ENCODE peak calls at places on chromosome 2, in seven cellular contexts. M, F, G, O, Q, B and V are unnamed samples.

GRCh38 chr2:28717339-28717758 is 34.3 kb upstream of the PPP1CB start:
- DNase-seq in M (no peak), F (no peak), G (no peak), O (peak), Q (peak), B (peak), V (no peak)

GRCh38 chr2:53209679-53210473 is 557.7 kb upstream of the CHAC2 start:
- DNase-seq in M (no peak), F (no peak), G (no peak), O (no peak), Q (no peak), B (no peak), V (no peak)

GRCh38 chr2:121219866-121220265 is 65.1 kb downstream of the TFCP2L1 start:
- DNase-seq in M (no peak), F (no peak), G (no peak), O (no peak), Q (no peak), B (no peak), V (no peak)

GRCh38 chr2:174728096-174728495 is 36.2 kb downstream of the CHRNA1 start:
- DNase-seq in M (no peak), F (no peak), G (no peak), O (no peak), Q (no peak), B (no peak), V (no peak)

GRCh38 chr2:201698588-201699226 is at the start of gene MPP4:
- DNase-seq in M (no peak), F (no peak), G (no peak), O (peak), Q (no peak), B (peak), V (no peak)

GRCh38 chr2:172288603-172289002 is 138.8 kb upstream of the ITGA6 start:
- DNase-seq in M (no peak), F (no peak), G (no peak), O (peak), Q (peak), B (no peak), V (peak)

GRCh38 chr2:12931211-12931844 is 214.6 kb downstream of the TRIB2 start:
- DNase-seq in M (peak), F (peak), G (peak), O (peak), Q (no peak), B (peak), V (no peak)

GRCh38 chr2:118278046-118278445 is 189.8 kb downstream of the INSIG2 start:
- DNase-seq in M (no peak), F (no peak), G (no peak), O (no peak), Q (no peak), B (no peak), V (no peak)

GRCh38 chr2:218811382-218811781 is 20.2 kb downstream of the PRKAG3 start:
- DNase-seq in M (no peak), F (no peak), G (no peak), O (peak), Q (no peak), B (no peak), V (no peak)

GRCh38 chr2:107278672-107279071 is 392.7 kb upstream of the ST6GAL2 start:
- DNase-seq in M (no peak), F (peak), G (no peak), O (no peak), Q (no peak), B (no peak), V (no peak)

GRCh38 chr2:195160959-195161358 is 496.1 kb upstream of the SLC39A10 start:
- DNase-seq in M (no peak), F (no peak), G (no peak), O (no peak), Q (no peak), B (no peak), V (no peak)

GRCh38 chr2:191637182-191638078 is 40.5 kb upstream of the NABP1 start:
- DNase-seq in M (peak), F (no peak), G (no peak), O (peak), Q (no peak), B (peak), V (no peak)

GRCh38 chr2:2860583-2861300 is 516.9 kb downstream of the EIPR1 start:
- DNase-seq in M (no peak), F (no peak), G (no peak), O (no peak), Q (no peak), B (no peak), V (no peak)

GRCh38 chr2:31515586-31515985 is 65.2 kb downstream of the SRD5A2 start:
- DNase-seq in M (no peak), F (no peak), G (no peak), O (no peak), Q (no peak), B (no peak), V (no peak)

GRCh38 chr2:127586746-127587295 is 51.3 kb downstream of the MYO7B start:
- DNase-seq in M (no peak), F (no peak), G (no peak), O (no peak), Q (no peak), B (no peak), V (no peak)

GRCh38 chr2:169732583-169733358 is 861 bp upstream of the KLHL23 start:
- DNase-seq in M (peak), F (no peak), G (no peak), O (no peak), Q (no peak), B (no peak), V (no peak)

GRCh38 chr2:25996844-25997243 is 14.5 kb upstream of the KIF3C start:
- DNase-seq in M (no peak), F (no peak), G (no peak), O (peak), Q (no peak), B (no peak), V (no peak)

GRCh38 chr2:143284087-143284675 is 155.0 kb downstream of the ARHGAP15 start:
- DNase-seq in M (peak), F (peak), G (peak), O (peak), Q (peak), B (peak), V (no peak)

GRCh38 chr2:130850788-130851623 is 14.3 kb downstream of the ARHGEF4 start:
- DNase-seq in M (no peak), F (no peak), G (no peak), O (no peak), Q (no peak), B (no peak), V (no peak)

DNA sequence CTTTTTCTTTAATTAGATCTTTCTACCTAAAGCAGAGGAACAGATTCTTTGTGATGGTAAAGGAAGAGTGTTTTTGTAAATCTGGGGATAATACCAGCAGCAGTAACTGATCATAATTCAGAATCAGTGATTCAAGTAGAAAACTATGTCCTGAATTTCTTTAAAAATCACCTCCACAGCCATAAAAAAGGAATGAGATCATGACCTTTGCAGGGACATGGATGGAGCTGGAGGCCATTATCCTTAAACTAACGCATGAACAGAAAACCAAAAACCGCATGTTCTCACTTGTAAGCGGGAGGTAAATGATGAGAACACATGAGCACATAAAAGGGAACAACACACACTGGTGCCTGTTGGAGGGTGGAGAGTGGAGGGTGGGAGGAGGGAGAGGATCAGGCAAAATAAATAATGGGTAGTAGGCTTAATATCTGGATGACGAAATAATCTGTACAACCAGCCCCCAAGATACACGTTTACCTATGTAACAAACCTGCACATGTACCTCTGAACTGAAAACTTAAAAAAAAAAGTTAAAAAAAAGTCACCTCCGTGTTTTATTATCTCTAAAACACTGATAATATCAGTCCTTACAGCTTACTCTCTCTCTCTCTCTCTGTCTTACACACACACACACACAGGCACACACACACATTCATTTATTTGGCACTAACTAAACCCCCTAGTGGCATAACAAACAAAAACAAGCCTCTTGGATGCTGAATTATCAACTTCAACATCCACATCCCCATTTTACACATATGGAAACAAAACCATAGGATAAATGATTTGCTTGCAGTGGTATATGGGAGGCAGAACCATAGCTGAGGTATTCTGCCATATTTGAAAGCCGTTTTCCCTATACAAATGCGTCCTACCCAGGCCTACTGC is 1.4 kb downstream of the TM4SF20 start:
- DNase-seq in M (no peak), F (no peak), G (no peak), O (no peak), Q (no peak), B (peak), V (no peak)
- TF ChIP-seq CTCF in M (peak), F (no peak), G (peak), O (no peak), Q (peak), B (peak), V (no peak)

DNA sequence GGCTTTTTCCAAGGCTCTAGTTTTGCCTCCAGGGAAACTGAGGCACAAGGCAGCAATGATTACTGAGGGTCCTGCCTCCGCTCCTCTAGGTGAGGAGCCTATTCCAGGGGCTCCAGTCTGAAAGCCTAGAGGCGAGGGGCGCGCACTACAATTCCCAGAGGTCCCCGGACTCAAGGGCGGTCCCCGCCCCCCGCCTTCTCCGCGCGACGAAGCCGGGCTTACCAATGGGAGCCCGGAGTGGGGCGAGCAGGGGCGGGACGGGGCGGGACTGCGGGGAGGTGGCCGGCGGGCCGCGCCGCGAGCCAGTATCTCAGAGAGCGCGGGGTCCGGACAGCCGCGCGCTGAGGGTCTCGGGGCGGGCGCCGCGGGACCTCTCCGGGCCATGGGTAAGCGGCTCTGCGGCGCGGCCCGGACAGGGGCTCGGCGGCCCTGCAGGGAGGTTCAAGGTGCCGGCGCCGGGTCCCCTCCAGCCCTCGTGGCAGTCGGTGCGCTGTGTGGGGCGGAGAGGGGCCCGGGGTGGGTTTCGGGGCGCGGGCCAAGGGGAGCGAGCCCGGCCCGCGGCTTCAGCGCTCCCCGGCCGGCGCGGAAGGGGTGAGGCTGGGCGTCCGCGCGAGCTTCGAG is at the start of gene ARID5A:
- DNase-seq in M (peak), F (peak), G (peak), O (peak), Q (peak), B (peak), V (no peak)
- TF ChIP-seq CTCF in M (no peak), F (peak), G (no peak), O (peak), Q (peak), B (peak), V (peak)

GRCh38 chr2:18849841-18850578 is 260.6 kb upstream of the NT5C1B start:
- DNase-seq in M (no peak), F (no peak), G (no peak), O (no peak), Q (no peak), B (no peak), V (no peak)

GRCh38 chr2:18856766-18857165 is 267.4 kb upstream of the NT5C1B start:
- DNase-seq in M (no peak), F (no peak), G (no peak), O (peak), Q (no peak), B (peak), V (no peak)

GRCh38 chr2:18860179-18860578 is 270.8 kb upstream of the NT5C1B start:
- DNase-seq in M (no peak), F (no peak), G (no peak), O (no peak), Q (no peak), B (no peak), V (no peak)

GRCh38 chr2:18855027-18855426 is 265.7 kb upstream of the NT5C1B start:
- DNase-seq in M (no peak), F (no peak), G (no peak), O (no peak), Q (no peak), B (peak), V (no peak)
- TF ChIP-seq CTCF in M (no peak), F (peak), G (peak), O (peak), Q (peak), B (peak), V (no peak)

GRCh38 chr2:61898810-61899209 is 6.7 kb upstream of the COMMD1 start:
- DNase-seq in M (no peak), F (no peak), G (peak), O (no peak), Q (peak), B (no peak), V (no peak)
- TF ChIP-seq CTCF in M (peak), F (peak), G (peak), O (peak), Q (peak), B (peak), V (peak)

GRCh38 chr2:228321019-228321418 is 139.5 kb upstream of the SPHKAP start:
- DNase-seq in M (no peak), F (no peak), G (no peak), O (no peak), Q (no peak), B (no peak), V (no peak)

GRCh38 chr2:228318218-228318617 is 136.7 kb upstream of the SPHKAP start:
- DNase-seq in M (no peak), F (peak), G (no peak), O (no peak), Q (peak), B (peak), V (no peak)
- TF ChIP-seq CTCF in M (no peak), F (peak), G (peak), O (peak), Q (peak), B (peak), V (peak)

DNA sequence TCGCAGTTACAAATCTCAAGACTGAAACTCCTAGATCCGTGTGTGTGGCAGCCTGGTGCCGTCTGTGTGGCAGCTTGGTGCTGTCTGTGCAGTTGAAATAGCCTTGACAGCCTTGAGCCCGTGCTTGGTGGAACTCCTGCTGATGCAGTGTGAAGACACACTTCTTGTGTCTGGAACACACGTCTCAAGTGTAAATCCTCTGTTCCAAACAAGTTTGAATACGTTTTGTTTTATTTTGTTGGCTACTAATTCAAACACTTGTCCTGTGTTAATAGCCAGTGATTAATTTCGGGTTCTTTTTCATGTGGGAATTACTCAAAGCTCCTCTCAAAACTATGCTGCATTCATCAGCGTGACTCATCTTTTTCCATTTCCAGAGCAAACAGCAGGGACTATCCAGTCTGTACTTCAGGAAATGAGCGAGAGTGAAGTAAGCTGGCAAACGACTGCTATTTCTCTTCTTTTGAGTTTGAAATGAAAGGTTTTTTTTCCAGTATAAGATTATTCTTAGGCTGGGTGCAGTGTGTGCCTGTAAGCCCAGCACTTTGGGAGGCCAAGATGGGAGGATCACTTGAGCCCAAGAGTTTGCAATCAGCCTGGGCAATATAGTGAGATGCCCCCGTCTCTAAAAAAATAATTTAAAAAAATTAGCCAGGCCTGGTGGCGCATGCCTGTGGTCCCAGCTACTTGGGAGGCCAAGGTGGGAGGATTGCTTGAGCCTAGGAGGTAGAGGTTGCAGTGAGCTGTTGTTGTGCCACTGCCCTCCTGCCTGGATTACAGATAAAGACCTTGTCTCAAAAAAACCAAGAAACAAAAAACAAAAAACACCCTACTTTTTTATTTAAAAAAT is 152.9 kb downstream of the SPP2 start:
- DNase-seq in M (no peak), F (no peak), G (no peak), O (peak), Q (peak), B (peak), V (peak)
- TF ChIP-seq CTCF in M (no peak), F (no peak), G (no peak), O (peak), Q (no peak), B (no peak), V (no peak)

GRCh38 chr2:59754336-59754735 is 799.1 kb downstream of the BCL11A start:
- DNase-seq in M (no peak), F (peak), G (no peak), O (no peak), Q (no peak), B (no peak), V (no peak)
- TF ChIP-seq CTCF in M (no peak), F (peak), G (peak), O (no peak), Q (peak), B (no peak), V (no peak)

GRCh38 chr2:138780908-138781307 is 718 bp upstream of the NXPH2 start:
- DNase-seq in M (no peak), F (no peak), G (no peak), O (no peak), Q (no peak), B (no peak), V (no peak)

GRCh38 chr2:138780451-138780880 is 276 bp upstream of the NXPH2 start:
- DNase-seq in M (no peak), F (peak), G (no peak), O (no peak), Q (no peak), B (no peak), V (no peak)

GRCh38 chr2:138782378-138782777 is 2.2 kb upstream of the NXPH2 start:
- DNase-seq in M (no peak), F (no peak), G (no peak), O (no peak), Q (no peak), B (no peak), V (no peak)

GRCh38 chr2:138777996-138778395 is 2.2 kb downstream of the NXPH2 start:
- DNase-seq in M (no peak), F (peak), G (no peak), O (peak), Q (peak), B (no peak), V (no peak)

DNA sequence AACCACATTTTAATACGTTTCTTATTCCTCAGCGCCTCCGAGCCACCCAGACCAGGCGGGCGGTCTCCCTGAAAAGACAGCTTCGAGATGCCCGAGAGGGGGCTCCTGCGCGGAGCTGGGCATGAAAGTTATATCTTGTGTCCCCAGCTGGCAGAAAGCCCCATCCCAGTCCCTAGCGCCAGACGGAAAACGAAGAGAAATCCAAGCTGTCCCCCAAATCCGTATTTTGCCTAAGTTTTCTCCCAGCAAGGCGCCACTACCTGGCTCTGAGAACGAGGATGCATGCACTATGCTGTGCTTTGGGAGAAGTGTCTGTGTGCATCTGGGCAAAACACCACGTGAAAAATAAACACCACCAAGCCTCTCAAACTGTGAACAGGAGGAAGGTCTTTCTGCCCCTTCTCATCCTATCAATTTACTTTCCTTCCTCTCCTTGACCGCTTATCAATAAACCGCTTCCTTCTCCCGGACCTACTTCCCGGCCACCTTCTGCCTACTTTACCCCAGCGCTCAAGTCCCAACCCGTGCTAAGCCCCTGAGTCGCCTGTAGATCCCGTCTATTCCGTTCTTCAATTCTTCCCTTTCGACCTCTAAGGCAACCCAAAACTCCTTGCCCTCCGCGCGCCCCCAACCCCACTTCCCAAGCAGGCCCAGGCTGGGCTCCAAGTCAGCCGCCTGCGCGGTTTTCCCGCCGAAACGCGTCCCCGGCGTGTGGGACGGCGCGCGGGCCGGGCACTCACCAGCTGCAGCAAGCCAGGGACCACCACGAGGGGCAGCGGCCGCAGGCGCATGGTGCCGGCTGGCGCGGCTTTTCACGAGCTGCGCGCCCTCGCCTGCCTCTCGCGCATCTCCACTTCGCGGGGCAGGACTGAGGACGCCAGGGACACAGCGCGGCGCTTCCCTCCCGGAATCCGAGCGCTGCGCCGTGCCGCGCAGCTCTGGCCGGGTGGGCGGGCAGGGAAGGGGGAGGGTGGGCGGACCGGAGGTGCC is at the start of gene NXPH2:
- DNase-seq in M (no peak), F (peak), G (no peak), O (peak), Q (no peak), B (no peak), V (no peak)
- TF ChIP-seq CTCF in M (no peak), F (no peak), G (no peak), O (no peak), Q (no peak), B (no peak), V (no peak)